ENCODE peak calls at places on chromosomes 4 and X, in six cellular contexts. N is heart right ventricle, V is H4, J is sigmoid colon, Q is endothelial cell, T is ACHN. L is an unnamed sample.

GRCh38 chr4:114980932-114981693 is 132.3 kb downstream of the NDST4 start:
- DNase-seq in N (no peak), V (no peak), T (no peak), Q (no peak), J (no peak), L (no peak)

GRCh38 chr4:48653217-48654014 is 126.7 kb downstream of the FRYL start:
- DNase-seq in Q (no peak), J (peak; percentile 73), V (peak; percentile 27), T (no peak), N (peak; percentile 70), L (peak; percentile 51)

GRCh38 chr4:78265006-78265405 is 207.9 kb downstream of the FRAS1 start:
- DNase-seq in T (no peak), N (no peak), V (no peak), Q (no peak), J (no peak), L (no peak)

GRCh38 chrX:22164770-22165388 is 107.8 kb upstream of the CBLL2 start:
- DNase-seq in T (no peak), V (peak; percentile 5), N (no peak), Q (no peak), J (no peak), L (no peak)

GRCh38 chrX:37462346-37462745 is 109.1 kb upstream of the LANCL3 start:
- DNase-seq in N (no peak), T (no peak), Q (no peak), J (no peak), V (no peak), L (no peak)

GRCh38 chrX:123731258-123731986 is 1.4 kb downstream of the THOC2 start:
- DNase-seq in N (no peak), V (no peak), Q (no peak), J (no peak), T (peak; percentile 10), L (peak; percentile 25)

GRCh38 chr4:127555106-127555505 is 77.7 kb upstream of the INTU start:
- DNase-seq in V (no peak), N (no peak), T (no peak), J (no peak), Q (no peak), L (no peak)

GRCh38 chrX:53317365-53318069 is 36.1 kb upstream of the IQSEC2 start:
- DNase-seq in V (peak; percentile 25), Q (peak; percentile 67), J (peak; percentile 83), N (peak; percentile 47), T (peak; percentile 29), L (peak; percentile 57)

GRCh38 chr4:139509727-139510410 is 46.1 kb downstream of the SETD7 start:
- DNase-seq in V (no peak), Q (peak; percentile 25), J (no peak), N (peak; percentile 31), T (peak; percentile 23), L (no peak)

GRCh38 chrX:74431807-74432206 is 10.5 kb downstream of the SLC16A2 start:
- DNase-seq in Q (no peak), N (no peak), V (no peak), T (no peak), J (no peak), L (no peak)

GRCh38 chr4:143300860-143301259 is 35.8 kb upstream of the GAB1 start:
- DNase-seq in Q (no peak), T (no peak), V (no peak), J (no peak), N (no peak), L (no peak)

GRCh38 chr4:168541608-168541953 is 44.7 kb downstream of the PALLD start:
- DNase-seq in T (peak; percentile 18), V (peak; percentile 63), N (no peak), J (no peak), Q (no peak), L (no peak)

GRCh38 chr4:118732591-118733330 is 47.6 kb downstream of the METTL14 start:
- DNase-seq in V (no peak), Q (no peak), T (no peak), J (no peak), N (no peak), L (no peak)

GRCh38 chrX:111006119-111006518 is 89.9 kb upstream of the PAK3 start:
- DNase-seq in T (no peak), V (no peak), Q (no peak), J (no peak), N (no peak), L (no peak)

GRCh38 chrX:102712216-102712966 is at the start of gene GPRASP2:
- DNase-seq in J (peak; percentile 81), N (peak; percentile 33), V (no peak), T (peak; percentile 25), Q (peak; percentile 36), L (peak; percentile 75)

GRCh38 chr4:54225671-54226398 is 3.3 kb upstream of the PDGFRA start:
- DNase-seq in N (no peak), Q (peak; percentile 35), J (no peak), V (no peak), T (no peak), L (peak; percentile 50)

GRCh38 chr4:86543080-86543479 is 51.0 kb upstream of the PTPN13 start:
- DNase-seq in N (no peak), T (no peak), Q (no peak), J (no peak), V (no peak), L (no peak)

GRCh38 chrX:13506574-13506973 is 62.8 kb upstream of the EGFL6 start:
- DNase-seq in N (peak; percentile 18), Q (peak; percentile 14), V (peak; percentile 30), J (no peak), T (peak; percentile 25), L (peak; percentile 63)

GRCh38 chrX:154489182-154489581 is 1.2 kb downstream of the SLC10A3 start:
- DNase-seq in N (no peak), V (no peak), Q (no peak), T (no peak), J (no peak), L (no peak)

GRCh38 chrX:133884430-133885394 is 100.7 kb downstream of the GPC3 start:
- DNase-seq in J (no peak), V (no peak), T (no peak), N (no peak), Q (no peak), L (no peak)

GRCh38 chrX:39896951-39897740 is 200.6 kb downstream of the BCOR start:
- DNase-seq in J (no peak), T (no peak), N (peak; percentile 20), V (peak; percentile 54), Q (peak; percentile 4), L (peak; percentile 44)

GRCh38 chr4:8181844-8182243 is 17.2 kb upstream of the SH3TC1 start:
- DNase-seq in T (no peak), Q (no peak), N (no peak), V (no peak), J (no peak), L (no peak)

GRCh38 chr4:109574443-109574850 is 14.4 kb downstream of the MCUB start:
- DNase-seq in T (peak; percentile 28), N (no peak), V (no peak), J (no peak), Q (no peak), L (no peak)

GRCh38 chr4:72886602-72887001 is 182.9 kb downstream of the COX18 start:
- DNase-seq in J (no peak), Q (no peak), V (no peak), N (no peak), T (peak; percentile 42), L (no peak)

GRCh38 chr4:69049860-69050259 is 46.4 kb upstream of the UGT2B7 start:
- DNase-seq in Q (no peak), V (no peak), T (peak; percentile 75), N (no peak), J (no peak), L (no peak)

GRCh38 chr4:40842318-40842717 is 92.6 kb downstream of the NSUN7 start:
- DNase-seq in J (peak; percentile 71), Q (no peak), N (peak; percentile 29), V (peak; percentile 30), T (no peak), L (peak; percentile 62)

GRCh38 chrX:103414561-103414960 is 38.2 kb downstream of the BEX3 start:
- DNase-seq in V (no peak), J (no peak), Q (no peak), T (no peak), N (no peak), L (no peak)

GRCh38 chr4:135485371-135485770 is 1283.8 kb upstream of the PABPC4L start:
- DNase-seq in Q (no peak), V (no peak), N (no peak), T (no peak), J (no peak), L (no peak)

GRCh38 chr4:25448379-25449109 is 71.5 kb downstream of the ANAPC4 start:
- DNase-seq in J (peak; percentile 60), Q (no peak), V (no peak), T (no peak), N (no peak), L (no peak)

GRCh38 chr4:14749910-14750309 is 252.4 kb upstream of the CPEB2 start:
- DNase-seq in Q (no peak), J (peak; percentile 71), N (peak; percentile 42), T (peak; percentile 2), V (no peak), L (no peak)

GRCh38 chrX:95427389-95427788 is 1257.3 kb upstream of the DIAPH2 start:
- DNase-seq in V (peak; percentile 60), T (peak; percentile 28), Q (no peak), J (no peak), N (no peak), L (no peak)

GRCh38 chr4:155319506-155319905 is 57.3 kb downstream of the MAP9 start:
- DNase-seq in N (no peak), Q (no peak), J (no peak), T (no peak), V (no peak), L (no peak)

GRCh38 chrX:21490341-21490740 is 116.1 kb downstream of the CNKSR2 start:
- DNase-seq in Q (no peak), V (peak; percentile 28), J (no peak), T (no peak), N (no peak), L (no peak)

GRCh38 chrX:132493095-132493494 is 4.3 kb upstream of the MBNL3 start:
- DNase-seq in N (no peak), Q (no peak), V (no peak), T (no peak), J (no peak), L (no peak)

GRCh38 chrX:39247536-39247935 is 446.3 kb downstream of the MID1IP1 start:
- DNase-seq in J (no peak), Q (no peak), T (no peak), N (no peak), V (no peak), L (no peak)

GRCh38 chrX:12403474-12404082 is 265.3 kb downstream of the FRMPD4 start:
- DNase-seq in Q (no peak), N (no peak), T (no peak), J (no peak), V (no peak), L (no peak)

GRCh38 chr4:8850074-8850829 is 21.4 kb downstream of the HMX1 start:
- DNase-seq in V (no peak), J (peak; percentile 50), T (no peak), Q (no peak), N (no peak), L (no peak)

GRCh38 chrX:13827693-13828092 is 10.8 kb upstream of the GPM6B start:
- DNase-seq in T (no peak), V (no peak), J (no peak), Q (no peak), N (no peak), L (no peak)